ENCODE peak calls at places on chromosomes 3 and 15, in seven cellular contexts. P, W, X, G, D, A and N are unnamed samples.

GRCh38 chr3:109275702-109276293 is 40.5 kb downstream of the DPPA2 start:
- DNase-seq in D (no peak), X (no peak), W (no peak), A (peak; percentile 65), P (peak; percentile 14), G (no peak), N (no peak)

GRCh38 chr3:106183762-106184391 is 315.1 kb upstream of the CBLB start:
- DNase-seq in X (no peak), D (no peak), G (no peak), P (peak; percentile 85), A (no peak), W (no peak), N (no peak)

GRCh38 chr3:2603734-2604297 is 505.1 kb downstream of the CNTN4 start:
- DNase-seq in G (no peak), W (no peak), P (no peak), X (no peak), A (no peak), D (no peak), N (no peak)

GRCh38 chr3:146189519-146190173 is 28.7 kb upstream of the PLOD2 start:
- DNase-seq in G (peak; percentile 56), X (peak; percentile 44), A (peak; percentile 29), D (no peak), W (no peak), P (peak; percentile 54), N (no peak)

GRCh38 chr15:62607643-62608042 is 434.9 kb upstream of the TPM1 start:
- DNase-seq in P (peak; percentile 77), W (no peak), X (no peak), D (no peak), A (no peak), G (no peak), N (no peak)

GRCh38 chr3:188298585-188298984 is 144.6 kb downstream of the LPP start:
- DNase-seq in X (no peak), D (no peak), G (no peak), W (no peak), A (no peak), P (no peak), N (no peak)

GRCh38 chr3:31752305-31753049 is 219.8 kb downstream of the STT3B start:
- DNase-seq in D (no peak), G (no peak), P (no peak), A (no peak), X (no peak), W (no peak), N (no peak)

GRCh38 chr3:9147896-9148267 is 101.6 kb downstream of the SRGAP3 start:
- DNase-seq in G (no peak), X (no peak), A (no peak), P (no peak), W (no peak), D (no peak), N (no peak)

GRCh38 chr15:37984368-37984767 is 49.9 kb downstream of the TMCO5A start:
- DNase-seq in P (peak; percentile 70), A (no peak), X (no peak), G (no peak), W (no peak), D (no peak), N (no peak)

GRCh38 chr15:37978231-37978630 is 43.8 kb downstream of the TMCO5A start:
- DNase-seq in P (no peak), D (no peak), G (no peak), X (no peak), A (no peak), W (peak; percentile 15), N (no peak)

GRCh38 chr15:37980010-37980409 is 45.6 kb downstream of the TMCO5A start:
- DNase-seq in W (no peak), D (no peak), G (no peak), A (no peak), X (no peak), P (no peak), N (no peak)

GRCh38 chr15:37979597-37979996 is 45.2 kb downstream of the TMCO5A start:
- DNase-seq in X (no peak), D (no peak), A (no peak), G (no peak), P (no peak), W (no peak), N (no peak)

DNA sequence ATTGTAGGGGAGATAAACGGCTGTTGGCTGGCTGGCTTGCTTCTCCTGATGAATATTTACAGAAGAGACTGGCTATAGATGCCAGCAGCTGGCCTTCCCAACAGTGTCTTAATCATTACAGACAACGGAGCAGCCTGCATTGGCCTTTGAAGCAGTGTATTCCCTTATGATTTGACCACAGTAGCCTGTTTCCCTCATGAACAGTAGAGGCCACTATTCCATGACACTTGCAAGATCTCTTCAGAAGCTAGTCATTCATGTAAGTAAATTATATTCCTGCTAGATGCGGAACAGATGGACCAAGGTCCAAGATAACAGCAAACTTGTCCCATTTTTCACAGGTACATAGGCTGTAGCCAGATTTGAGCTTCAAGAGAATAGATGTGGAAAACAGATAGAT is 47.3 kb downstream of the TMCO5A start:
- DNase-seq in G (peak; percentile 39), P (peak; percentile 31), D (no peak), X (no peak), W (no peak), A (no peak), N (no peak)
- TF ChIP-seq CTCF in G (peak; percentile 70), P (peak; percentile 31), D (no peak), X (no peak), W (peak; percentile 9), A (no peak), N (peak; percentile 58)

GRCh38 chr3:37686225-37686624 is 175.5 kb upstream of the CTDSPL start:
- DNase-seq in P (no peak), A (peak; percentile 12), D (no peak), G (no peak), W (no peak), X (no peak), N (no peak)
- TF ChIP-seq CTCF in P (no peak), A (no peak), D (no peak), G (no peak), W (no peak), X (no peak), N (no peak)

GRCh38 chr3:28853830-28854229 is 427.0 kb upstream of the RBMS3 start:
- DNase-seq in D (no peak), P (no peak), W (no peak), G (no peak), X (no peak), A (no peak), N (no peak)
- TF ChIP-seq CTCF in D (no peak), P (no peak), W (no peak), G (peak; percentile 48), X (no peak), A (no peak), N (peak; percentile 14)

GRCh38 chr15:78909791-78910228 is 35.0 kb downstream of the CTSH start:
- DNase-seq in D (no peak), A (peak; percentile 70), X (no peak), P (peak; percentile 33), W (no peak), G (peak; percentile 66), N (no peak)

GRCh38 chr15:78906310-78906608 is 33.6 kb downstream of the MORF4L1 start:
- DNase-seq in P (peak; percentile 19), A (no peak), W (no peak), X (no peak), G (no peak), D (no peak), N (peak; percentile 60)

GRCh38 chr15:78909160-78909695 is 35.6 kb downstream of the CTSH start:
- DNase-seq in X (no peak), W (no peak), D (no peak), P (no peak), A (no peak), G (no peak), N (no peak)

GRCh38 chr15:78904599-78905358 is 32.1 kb downstream of the MORF4L1 start:
- DNase-seq in G (no peak), A (no peak), X (no peak), D (no peak), P (no peak), W (no peak), N (no peak)

GRCh38 chr15:78907577-78907976 is 34.9 kb downstream of the MORF4L1 start:
- DNase-seq in P (no peak), X (no peak), W (no peak), A (peak; percentile 48), D (no peak), G (peak; percentile 24), N (no peak)
- TF ChIP-seq CTCF in P (no peak), X (peak; percentile 10), W (no peak), A (peak; percentile 40), D (no peak), G (peak; percentile 52), N (peak; percentile 27)

GRCh38 chr15:88472225-88472624 is 4.7 kb downstream of the MRPS11 start:
- DNase-seq in A (no peak), G (no peak), D (no peak), P (no peak), W (no peak), X (peak; percentile 29), N (no peak)

GRCh38 chr15:88467073-88467934 is at the start of the genes MRPL46 and MRPS11:
- DNase-seq in D (peak; percentile 96), W (peak; percentile 93), G (peak; percentile 94), A (peak; percentile 87), P (peak; percentile 80), X (peak; percentile 84), N (peak; percentile 49)

GRCh38 chr15:88467935-88468528 is 524 bp downstream of the MRPS11 start:
- DNase-seq in G (peak; percentile 40), P (no peak), W (no peak), D (no peak), A (peak; percentile 31), X (no peak), N (no peak)

GRCh38 chr15:88469321-88469720 is 1.8 kb downstream of the MRPS11 start:
- DNase-seq in D (no peak), P (no peak), W (no peak), X (no peak), A (no peak), G (no peak), N (no peak)

DNA sequence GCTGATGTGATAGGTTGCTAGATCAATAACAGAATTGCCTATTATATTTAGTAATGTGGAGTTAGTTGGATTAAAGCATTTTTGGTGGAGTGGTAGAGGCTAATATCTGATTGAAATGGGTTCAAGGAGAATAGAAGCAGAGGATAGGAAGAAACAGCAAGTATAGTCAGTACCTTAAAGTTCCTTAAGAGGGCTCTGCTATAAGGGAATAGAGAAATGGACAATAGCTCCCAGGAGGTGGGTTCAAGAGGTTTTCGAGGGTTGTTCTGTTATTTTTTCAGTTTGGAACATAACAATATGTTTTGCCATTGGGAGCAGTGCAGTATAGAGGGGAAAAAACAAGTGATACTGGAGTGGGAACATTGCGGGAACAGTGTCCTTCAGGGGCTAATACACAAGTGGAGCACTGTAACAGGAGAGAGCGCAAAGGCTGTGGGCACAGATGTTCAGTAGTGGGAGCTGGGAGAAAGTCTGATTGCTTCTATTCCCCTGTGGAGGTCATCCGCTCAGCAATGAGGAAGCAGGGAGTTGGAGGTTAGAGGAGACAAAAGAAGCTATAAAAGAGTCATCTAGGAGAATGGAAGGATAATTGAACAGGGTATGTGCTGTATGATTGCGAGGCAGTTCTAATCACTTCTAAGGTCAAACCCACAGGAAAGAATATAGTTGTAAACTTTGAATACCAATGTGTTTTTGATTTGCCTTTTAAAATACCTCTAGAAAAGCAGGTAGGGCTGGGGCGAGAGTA is 3.3 kb downstream of the MRPS11 start:
- DNase-seq in X (no peak), P (no peak), W (no peak), G (no peak), A (no peak), D (no peak), N (no peak)
- TF ChIP-seq CTCF in X (no peak), P (peak; percentile 4), W (no peak), G (peak; percentile 49), A (peak; percentile 9), D (no peak), N (peak; percentile 16)